ENCODE peak calls at places on chromosome 17, in eight cellular contexts. B, W, C, R, D, G, U and F are unnamed samples.

GRCh38 chr17:80802626-80803450 is 188.8 kb upstream of the CHMP6 start:
- DNase-seq in B (no peak), W (no peak), C (no peak), R (no peak), D (peak; percentile 57), G (no peak), U (no peak), F (no peak)

GRCh38 chr17:57379237-57380054 is 123.1 kb downstream of the MSI2 start:
- DNase-seq in B (no peak), W (no peak), C (peak; percentile 36), R (no peak), D (no peak), G (no peak), U (no peak), F (no peak)

GRCh38 chr17:81710514-81711308 is 1.4 kb upstream of the SLC25A10 start:
- DNase-seq in B (no peak), W (no peak), C (no peak), R (no peak), D (peak; percentile 84), G (no peak), U (peak; percentile 34), F (no peak)

GRCh38 chr17:63944736-63945499 is 12.8 kb upstream of the CD79B start:
- DNase-seq in B (no peak), W (no peak), C (no peak), R (no peak), D (no peak), G (no peak), U (no peak), F (no peak)

GRCh38 chr17:10115536-10115932 is 82.9 kb downstream of the GAS7 start:
- DNase-seq in B (no peak), W (no peak), C (no peak), R (no peak), D (no peak), G (no peak), U (no peak), F (no peak)

GRCh38 chr17:40510328-40510648 is 8.9 kb upstream of the TNS4 start:
- DNase-seq in B (no peak), W (no peak), C (no peak), R (no peak), D (no peak), G (no peak), U (no peak), F (no peak)

GRCh38 chr17:68697850-68698313 is 96.7 kb upstream of the FAM20A start:
- DNase-seq in B (no peak), W (no peak), C (no peak), R (peak; percentile 24), D (no peak), G (no peak), U (no peak), F (no peak)

GRCh38 chr17:7834554-7834890 is 505 bp downstream of the KDM6B start:
- DNase-seq in B (no peak), W (peak; percentile 53), C (peak; percentile 75), R (no peak), D (peak; percentile 94), G (peak; percentile 75), U (peak; percentile 59), F (no peak)

GRCh38 chr17:29241015-29241963 is 5.4 kb upstream of the CRYBA1 start:
- DNase-seq in B (peak; percentile 86), W (no peak), C (no peak), R (peak; percentile 28), D (no peak), G (no peak), U (peak; percentile 19), F (no peak)

GRCh38 chr17:76076100-76076764 is 1.7 kb downstream of the GALR2 start:
- DNase-seq in B (no peak), W (no peak), C (no peak), R (no peak), D (no peak), G (no peak), U (no peak), F (no peak)
- H3K4me3 ChIP-seq in B (no peak overlapping the region), W (peak overlapping the region; percentile 56), C (no peak overlapping the region), R (no peak overlapping the region), D (no peak overlapping the region), G (peak overlapping the region; percentile 46), U (no peak overlapping the region), F (peak overlapping the region; percentile 49)

GRCh38 chr17:31859487-31860008 is 504 bp upstream of the COPRS start:
- DNase-seq in B (no peak), W (no peak), C (no peak), R (peak; percentile 29), D (no peak), G (no peak), U (no peak), F (no peak)
- H3K4me3 ChIP-seq in B (peak overlapping the region; percentile 55), W (peak overlapping the region; percentile 69), C (peak overlapping the region; percentile 63), R (peak overlapping the region; percentile 81), D (peak overlapping the region; percentile 15), G (peak overlapping the region; percentile 51), U (no peak overlapping the region), F (peak overlapping the region; percentile 68)

GRCh38 chr17:49439305-49439672 is 24.6 kb upstream of the PHB1 start:
- DNase-seq in B (no peak), W (no peak), C (no peak), R (no peak), D (no peak), G (no peak), U (no peak), F (no peak)

GRCh38 chr17:49438439-49438861 is 23.8 kb upstream of the PHB1 start:
- DNase-seq in B (no peak), W (no peak), C (no peak), R (no peak), D (no peak), G (no peak), U (no peak), F (no peak)

GRCh38 chr17:49436174-49436573 is 21.5 kb upstream of the PHB1 start:
- DNase-seq in B (no peak), W (no peak), C (no peak), R (no peak), D (no peak), G (no peak), U (no peak), F (no peak)

GRCh38 chr17:49438885-49439284 is 24.2 kb upstream of the PHB1 start:
- DNase-seq in B (no peak), W (no peak), C (no peak), R (no peak), D (no peak), G (no peak), U (no peak), F (no peak)

DNA sequence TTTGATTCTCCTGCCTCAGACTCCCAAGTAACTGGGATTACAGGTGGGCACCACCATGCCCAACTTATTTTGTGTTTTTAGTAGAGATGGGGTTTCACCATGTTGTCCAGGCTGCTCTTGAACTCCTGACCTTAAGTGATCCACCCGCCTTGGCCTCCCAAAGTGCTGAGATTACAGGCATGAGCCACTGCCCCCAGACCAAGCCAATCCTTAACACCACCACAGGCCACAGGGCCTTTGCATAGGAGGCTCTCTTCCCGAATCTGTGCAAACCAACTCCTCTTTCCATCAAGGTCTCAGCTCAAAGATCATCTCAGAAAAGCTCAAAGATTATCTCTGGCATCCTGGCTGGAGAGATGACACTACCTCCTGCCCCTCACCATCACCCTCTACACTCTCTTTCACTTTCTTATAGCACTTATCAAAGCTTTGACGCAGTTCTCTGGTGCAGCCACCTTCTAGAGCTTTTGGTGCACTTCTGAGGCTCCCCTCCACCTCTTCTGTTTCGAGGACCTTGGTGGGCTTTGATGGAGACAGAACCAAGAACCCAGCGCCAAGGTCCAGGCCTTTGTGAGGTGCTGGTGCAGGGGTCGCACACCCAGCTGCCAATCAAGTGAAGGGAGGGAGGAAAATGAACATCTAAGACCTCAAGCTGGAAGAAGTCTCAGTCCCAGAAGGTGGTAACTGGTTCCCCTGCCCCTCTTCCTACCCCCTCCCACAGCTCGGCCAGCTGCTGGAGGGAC is 23.2 kb upstream of the PHB1 start:
- DNase-seq in B (no peak), W (no peak), C (no peak), R (no peak), D (no peak), G (no peak), U (no peak), F (no peak)
- H3K4me3 ChIP-seq in B (no peak overlapping the region), W (no peak overlapping the region), C (no peak overlapping the region), R (no peak overlapping the region), D (no peak overlapping the region), G (no peak overlapping the region), U (no peak overlapping the region), F (no peak overlapping the region)

GRCh38 chr17:47850692-47851573 is at the start of gene SP6:
- DNase-seq in B (no peak), W (peak; percentile 44), C (peak; percentile 74), R (peak; percentile 99), D (peak; percentile 94), G (peak; percentile 47), U (peak; percentile 92), F (peak; percentile 35)
- H3K4me3 ChIP-seq in B (peak within 1 kb of the TSS; percentile 31), W (peak within 1 kb of the TSS; percentile 33), C (peak within 1 kb of the TSS; percentile 33), R (peak within 1 kb of the TSS; percentile 56), D (peak within 1 kb of the TSS; percentile 24), G (peak within 1 kb of the TSS; percentile 42), U (no peak within 1 kb of the TSS), F (peak within 1 kb of the TSS; percentile 43)

GRCh38 chr17:62032480-62032879 is 32.6 kb downstream of the MED13 start:
- DNase-seq in B (no peak), W (no peak), C (no peak), R (no peak), D (no peak), G (no peak), U (no peak), F (no peak)

GRCh38 chr17:62033317-62033716 is 31.8 kb downstream of the MED13 start:
- DNase-seq in B (no peak), W (no peak), C (no peak), R (no peak), D (no peak), G (no peak), U (no peak), F (no peak)

GRCh38 chr17:62030264-62030663 is 34.8 kb downstream of the MED13 start:
- DNase-seq in B (no peak), W (no peak), C (no peak), R (no peak), D (no peak), G (no peak), U (no peak), F (no peak)
- H3K4me3 ChIP-seq in B (no peak overlapping the region), W (no peak overlapping the region), C (no peak overlapping the region), R (no peak overlapping the region), D (no peak overlapping the region), G (no peak overlapping the region), U (no peak overlapping the region), F (no peak overlapping the region)

DNA sequence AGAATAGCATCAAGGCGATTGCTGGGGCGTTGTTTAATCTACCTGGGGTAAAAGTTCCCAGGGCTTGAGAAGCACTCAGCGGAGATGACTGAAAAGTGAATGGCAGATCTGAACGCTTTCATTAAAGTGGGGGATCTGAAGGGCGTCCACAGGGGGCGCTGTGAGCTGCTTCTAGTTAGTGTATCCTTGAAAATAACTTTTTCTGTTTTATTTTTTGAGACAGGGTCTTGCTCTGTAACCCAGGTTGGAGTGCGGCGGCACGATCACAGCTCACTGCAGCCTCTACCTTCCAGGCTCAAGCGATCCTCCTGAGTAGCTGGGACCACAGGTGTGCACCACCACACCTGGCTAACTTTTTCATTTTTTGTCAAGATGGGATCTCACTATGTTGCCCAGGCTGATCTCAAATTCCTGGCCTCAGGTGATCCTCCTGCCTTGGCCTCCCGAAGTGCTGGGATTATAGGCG is 360.4 kb downstream of the SEC14L1 start:
- DNase-seq in B (no peak), W (no peak), C (no peak), R (no peak), D (peak; percentile 35), G (no peak), U (no peak), F (peak; percentile 53)
- H3K4me3 ChIP-seq in B (no peak overlapping the region), W (no peak overlapping the region), C (no peak overlapping the region), R (no peak overlapping the region), D (no peak overlapping the region), G (no peak overlapping the region), U (no peak overlapping the region), F (no peak overlapping the region)